ENCODE peak calls at places on chromosomes 2 and 18, in ten cellular contexts. O, S, N, J, C, K, M, R, A and L are unnamed samples.
A peak's percentile ranks its signal among the peaks of the same experiment; 100 is the strongest.

GRCh38 chr2:23375448-23375847 is 9.5 kb upstream of the KLHL29 start:
- DNase-seq in J (no peak), S (no peak), R (no peak), K (peak; percentile 24), O (no peak), M (no peak), A (no peak), C (no peak), N (no peak), L (no peak)

GRCh38 chr2:168114619-168115018 is 132.8 kb downstream of the STK39 start:
- DNase-seq in J (peak; percentile 51), K (no peak), O (no peak), N (no peak), R (no peak), S (no peak), M (no peak), C (no peak), A (no peak), L (no peak)

GRCh38 chr2:86622878-86623548 is 652 bp downstream of the RNF103 start:
- DNase-seq in C (peak; percentile 91), A (no peak), R (peak; percentile 66), J (peak; percentile 78), K (no peak), S (peak; percentile 61), M (peak; percentile 74), N (no peak), O (peak; percentile 74), L (peak; percentile 93)

GRCh38 chr2:20448246-20449046 is 1.6 kb downstream of the RHOB start:
- DNase-seq in M (peak; percentile 73), N (no peak), A (no peak), K (peak; percentile 19), R (no peak), O (peak; percentile 44), J (no peak), C (peak; percentile 83), S (peak; percentile 22), L (peak; percentile 79)

GRCh38 chr2:124921221-124921620 is 896.1 kb downstream of the CNTNAP5 start:
- DNase-seq in M (no peak), R (no peak), C (no peak), N (no peak), J (no peak), K (no peak), O (no peak), A (no peak), S (no peak), L (no peak)

GRCh38 chr2:233961905-233962304 is 44.7 kb downstream of the TRPM8 start:
- DNase-seq in M (no peak), S (no peak), C (no peak), N (no peak), K (no peak), J (no peak), R (no peak), O (no peak), A (no peak), L (no peak)

GRCh38 chr2:126908721-126909177 is 10.1 kb downstream of the TEX51 start:
- DNase-seq in R (no peak), O (peak; percentile 13), K (no peak), S (peak; percentile 4), J (no peak), A (no peak), C (peak; percentile 61), N (peak; percentile 95), M (no peak), L (peak; percentile 61)

GRCh38 chr18:43158381-43158780 is 42.9 kb upstream of the RIT2 start:
- DNase-seq in J (no peak), C (no peak), K (no peak), N (no peak), O (no peak), R (no peak), A (no peak), S (no peak), M (no peak), L (no peak)

GRCh38 chr2:219207884-219208740 is 1.5 kb downstream of the ZFAND2B start:
- DNase-seq in J (no peak), S (no peak), K (peak; percentile 59), M (peak; percentile 55), C (peak; percentile 85), N (no peak), O (peak; percentile 40), R (no peak), A (no peak), L (peak; percentile 71)
- TF ChIP-seq POLR2A in J (no peak), S (no peak), K (no peak), M (no peak), C (no peak), N (no peak), O (no peak), R (no peak), A (no peak), L (no peak)

DNA sequence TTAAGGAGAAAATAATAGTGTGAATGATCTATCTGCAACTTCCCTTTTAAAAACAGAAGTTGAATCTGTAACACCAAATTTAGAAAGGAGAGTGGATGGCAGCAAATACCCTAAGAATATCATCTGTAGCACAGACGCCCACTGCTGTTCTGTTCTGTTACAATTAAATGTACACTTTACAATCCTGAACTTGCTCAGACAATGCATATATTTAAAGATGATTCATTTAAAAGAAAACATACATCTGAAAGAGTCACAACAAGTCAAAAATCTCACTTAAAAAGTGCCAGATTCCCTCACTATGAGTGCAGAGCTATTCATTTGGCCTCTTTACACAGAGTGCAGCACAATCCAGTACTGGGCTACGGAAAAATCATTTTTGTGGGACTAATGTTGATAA is 8.1 kb upstream of the SERTAD2 start:
- DNase-seq in N (no peak), S (no peak), C (no peak), M (no peak), J (no peak), O (no peak), R (no peak), A (no peak), K (no peak), L (no peak)
- H3K4me3 ChIP-seq in N (no peak overlapping the region), S (no peak overlapping the region), C (no peak overlapping the region), M (no peak overlapping the region), J (no peak overlapping the region), O (no peak overlapping the region), R (no peak overlapping the region), A (no peak overlapping the region), K (no peak overlapping the region), L (no peak overlapping the region)

GRCh38 chr2:73828389-73828817 is 358 bp upstream of the STAMBP start:
- DNase-seq in A (no peak), R (no peak), O (no peak), C (no peak), J (no peak), N (no peak), K (no peak), M (no peak), S (no peak), L (no peak)

GRCh38 chr2:73830871-73831401 is 2.2 kb downstream of the STAMBP start:
- DNase-seq in C (no peak), N (no peak), J (no peak), M (no peak), A (no peak), R (no peak), S (no peak), K (peak; percentile 91), O (no peak), L (no peak)

GRCh38 chr2:73828818-73829570 is at the start of gene STAMBP:
- DNase-seq in C (peak; percentile 99), O (peak; percentile 99), K (peak; percentile 95), N (peak; percentile 98), J (peak; percentile 97), R (peak; percentile 98), A (peak; percentile 67), S (peak; percentile 97), M (peak; percentile 99), L (peak; percentile 96)

GRCh38 chr2:73836141-73836943 is 7.6 kb downstream of the STAMBP start:
- DNase-seq in J (peak; percentile 32), C (no peak), A (no peak), S (no peak), R (no peak), M (peak; percentile 77), N (no peak), K (no peak), O (no peak), L (peak; percentile 82)

DNA sequence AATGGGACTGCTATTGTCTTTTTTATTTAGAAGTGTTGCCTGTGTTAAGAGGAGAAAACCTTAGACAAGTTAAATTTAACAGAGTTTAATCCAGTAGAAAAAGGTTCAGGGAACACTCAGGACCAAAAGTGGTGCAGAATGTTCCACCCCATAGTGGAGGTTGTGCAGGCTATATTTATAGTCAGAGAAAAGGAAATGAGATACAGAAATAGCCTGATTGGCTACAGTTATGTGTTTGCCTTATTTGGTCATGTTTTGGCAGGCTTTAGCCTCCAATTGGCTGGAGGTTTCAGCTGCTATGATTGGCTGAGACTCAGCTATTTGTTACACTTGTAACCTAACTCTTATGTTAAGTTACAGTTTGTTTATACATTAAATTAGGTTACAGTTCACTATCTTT is 4.1 kb downstream of the STAMBP start:
- DNase-seq in R (no peak), S (no peak), M (no peak), K (peak; percentile 53), C (no peak), O (no peak), A (no peak), J (no peak), N (no peak), L (no peak)
- TF ChIP-seq POLR2A in R (peak; percentile 42), S (peak; percentile 10), M (no peak), K (no peak), C (no peak), O (no peak), A (no peak), J (no peak), N (no peak), L (no peak)

GRCh38 chr2:238380785-238381184 is 45.9 kb upstream of the ASB1 start:
- DNase-seq in R (no peak), K (peak; percentile 74), C (no peak), A (no peak), M (no peak), N (no peak), S (no peak), J (no peak), O (no peak), L (no peak)
- H3K4me3 ChIP-seq in R (no peak overlapping the region), K (no peak overlapping the region), C (no peak overlapping the region), A (no peak overlapping the region), M (no peak overlapping the region), N (no peak overlapping the region), S (no peak overlapping the region), J (no peak overlapping the region), O (no peak overlapping the region), L (no peak overlapping the region)

GRCh38 chr18:62524443-62525200 is 1.8 kb downstream of the ZCCHC2 start:
- DNase-seq in R (peak; percentile 71), A (peak; percentile 18), O (peak; percentile 80), K (peak; percentile 45), S (peak; percentile 62), C (peak; percentile 93), N (no peak), M (peak; percentile 79), J (peak; percentile 66), L (peak; percentile 95)
- TF ChIP-seq POLR2A in R (peak; percentile 84), A (no peak), O (peak; percentile 62), K (no peak), S (peak; percentile 80), C (no peak), N (peak; percentile 29), M (peak; percentile 66), J (no peak), L (no peak)

GRCh38 chr2:230217424-230217823 is 2.4 kb downstream of the SP110 start:
- DNase-seq in N (no peak), R (no peak), C (no peak), A (no peak), M (no peak), O (no peak), K (no peak), S (no peak), J (no peak), L (no peak)
- H3K4me3 ChIP-seq in N (no peak overlapping the region), R (no peak overlapping the region), C (no peak overlapping the region), A (no peak overlapping the region), M (no peak overlapping the region), O (no peak overlapping the region), K (no peak overlapping the region), S (no peak overlapping the region), J (no peak overlapping the region), L (no peak overlapping the region)

GRCh38 chr2:96760036-96760985 is at the start of gene CNNM4:
- DNase-seq in J (peak; percentile 97), K (peak; percentile 86), N (no peak), M (peak; percentile 97), C (peak; percentile 98), R (peak; percentile 97), O (peak; percentile 98), S (peak; percentile 97), A (peak; percentile 74), L (peak; percentile 99)
- TF ChIP-seq POLR2A in J (no peak), K (peak; percentile 80), N (peak; percentile 79), M (no peak), C (no peak), R (peak; percentile 10), O (no peak), S (no peak), A (no peak), L (no peak)